ENCODE peak calls at places on chromosomes 16 and 17, in four cellular contexts. C, D, X and J are unnamed samples.

GRCh38 chr17:64507418-64507766 is 615 bp downstream of the CEP95 start:
- DNase-seq in X (no peak), C (no peak), D (peak), J (peak)

GRCh38 chr17:17783121-17783824 is 53.5 kb downstream of the SREBF1 start:
- DNase-seq in X (peak), C (peak), D (peak), J (no peak)

GRCh38 chr17:42760652-42761581 is at the start of gene RAMP2:
- DNase-seq in D (no peak), C (no peak), X (no peak), J (no peak)

GRCh38 chr17:37725601-37726146 is 19.2 kb downstream of the HNF1B start:
- DNase-seq in X (no peak), C (no peak), D (no peak), J (no peak)

GRCh38 chr17:48555616-48556533 is 11.0 kb upstream of the HOXB2 start:
- DNase-seq in X (no peak), D (no peak), C (peak), J (no peak)

GRCh38 chr17:58968662-58969061 is 138.0 kb downstream of the TRIM37 start:
- DNase-seq in X (no peak), C (no peak), D (no peak), J (no peak)

GRCh38 chr16:84840687-84841627 is 21.2 kb downstream of the CRISPLD2 start:
- DNase-seq in D (no peak), X (no peak), C (no peak), J (no peak)

GRCh38 chr17:50182783-50183438 is 17.1 kb downstream of the SGCA start:
- DNase-seq in D (no peak), X (no peak), C (no peak), J (no peak)

GRCh38 chr17:59508999-59509398 is 56.4 kb upstream of the DHX40 start:
- DNase-seq in D (no peak), C (no peak), X (no peak), J (no peak)

GRCh38 chr17:51435641-51436091 is 175.3 kb downstream of the UTP18 start:
- DNase-seq in X (no peak), D (peak), C (peak), J (peak)

GRCh38 chr16:85532147-85532546 is 81.0 kb upstream of the GSE1 start:
- DNase-seq in D (no peak), X (no peak), C (no peak), J (no peak)

GRCh38 chr17:12985431-12986285 is 32.2 kb downstream of the ELAC2 start:
- DNase-seq in D (no peak), C (no peak), X (no peak), J (no peak)

GRCh38 chr16:88665570-88665969 is 2.7 kb upstream of the MVD start:
- DNase-seq in X (no peak), C (no peak), D (no peak), J (no peak)

GRCh38 chr17:63697341-63698286 is 2.3 kb downstream of the LIMD2 start:
- DNase-seq in X (peak), D (no peak), C (peak), J (peak)

GRCh38 chr17:65554568-65555223 is 6.8 kb downstream of the AXIN2 start:
- DNase-seq in D (no peak), X (no peak), C (no peak), J (no peak)

GRCh38 chr17:40122466-40122943 is 734 bp downstream of the MSL1 start:
- DNase-seq in D (peak), C (peak), X (no peak), J (peak)

GRCh38 chr16:27232061-27232841 is 28.9 kb downstream of the KDM8 start:
- DNase-seq in C (no peak), X (peak), D (no peak), J (peak)

GRCh38 chr17:36705651-36706436 is 104.5 kb downstream of the MRM1 start:
- DNase-seq in X (no peak), D (peak), C (peak), J (peak)

GRCh38 chr17:64219571-64219970 is 43.5 kb downstream of the TEX2 start:
- DNase-seq in X (no peak), C (no peak), D (no peak), J (no peak)

GRCh38 chr17:79508291-79508716 is 102.5 kb downstream of the RBFOX3 start:
- DNase-seq in X (no peak), C (no peak), D (no peak), J (no peak)

GRCh38 chr17:75645889-75646625 is 12.8 kb downstream of the SMIM5 start:
- DNase-seq in D (peak), C (no peak), X (peak), J (peak)

GRCh38 chr16:86203557-86204275 is 304.8 kb downstream of the IRF8 start:
- DNase-seq in X (no peak), C (no peak), D (no peak), J (no peak)

GRCh38 chr17:2980211-2980903 is 83.0 kb downstream of the OR1D5 start:
- DNase-seq in D (no peak), C (no peak), X (no peak), J (no peak)

GRCh38 chr16:180921-181667 is 835 bp downstream of the HBQ1 start:
- DNase-seq in C (peak), X (peak), D (peak), J (peak)

GRCh38 chr17:49269356-49269755 is 38.8 kb upstream of the PHOSPHO1 start:
- DNase-seq in X (no peak), D (no peak), C (no peak), J (no peak)

GRCh38 chr17:68198931-68199836 is 48.7 kb upstream of the AMZ2 start:
- DNase-seq in D (peak), X (no peak), C (no peak), J (no peak)

GRCh38 chr16:72122916-72123315 is 29.3 kb downstream of the DHX38 start:
- DNase-seq in X (no peak), D (no peak), C (no peak), J (no peak)

GRCh38 chr17:488993-489757 is 136.6 kb upstream of the RPH3AL start:
- DNase-seq in X (no peak), D (no peak), C (peak), J (no peak)

GRCh38 chr17:28763804-28764266 is 20.0 kb downstream of the TRAF4 start:
- DNase-seq in D (no peak), X (no peak), C (peak), J (peak)
- TF ChIP-seq SPI1 in D (no peak), X (no peak), C (no peak), J (no peak)

GRCh38 chr16:11572301-11572995 is 14.3 kb downstream of the LITAF start:
- DNase-seq in C (no peak), D (no peak), X (no peak), J (no peak)
- TF ChIP-seq SPI1 in C (no peak), D (no peak), X (no peak), J (no peak)

DNA sequence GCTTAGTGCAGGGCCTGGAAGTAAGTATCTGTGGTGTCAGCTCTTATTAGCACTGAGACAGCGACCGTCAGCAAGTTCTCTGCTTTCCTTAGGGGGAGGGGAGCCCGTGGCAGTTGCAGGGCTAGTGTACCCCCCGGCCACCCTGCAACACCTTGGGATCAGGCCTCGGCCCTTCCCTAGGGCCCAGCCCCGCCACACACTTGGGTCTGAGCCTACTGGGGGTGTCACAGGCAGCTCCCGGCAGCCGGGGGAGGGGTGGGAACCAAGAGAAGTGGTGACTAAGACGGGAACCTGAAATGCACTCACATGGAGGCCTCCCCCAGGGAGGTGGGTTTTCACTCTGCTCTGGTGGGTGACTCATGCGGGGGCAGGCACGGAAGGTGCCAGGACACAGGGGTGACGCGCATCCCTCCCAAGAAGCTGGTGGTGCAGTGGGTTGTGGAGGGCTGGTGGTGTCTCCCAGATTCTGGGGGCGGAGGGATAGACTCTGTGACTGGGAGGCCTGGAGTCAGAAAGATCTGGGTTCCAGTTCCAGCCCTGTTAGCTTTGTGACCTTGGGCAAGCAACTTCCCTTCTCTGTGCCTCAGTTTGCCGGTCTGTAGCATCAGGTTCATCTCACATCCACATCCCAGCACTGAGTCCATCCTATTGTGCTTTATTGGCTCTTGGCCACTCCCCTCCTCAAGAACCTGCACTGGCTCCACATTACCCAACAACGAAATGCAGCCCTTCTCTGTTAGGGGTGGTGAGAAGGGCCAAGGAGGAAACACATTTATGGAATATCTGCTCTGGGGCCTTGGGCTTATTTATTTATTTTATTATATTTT is 44.5 kb downstream of the LAT start:
- DNase-seq in C (peak), X (no peak), D (no peak), J (no peak)
- TF ChIP-seq SPI1 in C (no peak), X (no peak), D (no peak), J (no peak)

GRCh38 chr16:7545251-7545650 is 212.6 kb downstream of the RBFOX1 start:
- DNase-seq in X (no peak), C (no peak), D (no peak), J (no peak)

GRCh38 chr16:7550096-7550495 is 217.5 kb downstream of the RBFOX1 start:
- DNase-seq in C (no peak), D (no peak), X (no peak), J (no peak)

GRCh38 chr16:7548796-7549318 is 216.2 kb downstream of the RBFOX1 start:
- DNase-seq in C (no peak), X (no peak), D (no peak), J (no peak)

GRCh38 chr16:7547736-7548135 is 215.1 kb downstream of the RBFOX1 start:
- DNase-seq in D (no peak), X (no peak), C (no peak), J (no peak)
- TF ChIP-seq SPI1 in D (no peak), X (no peak), C (no peak), J (no peak)

GRCh38 chr17:7803981-7804380 is 30.0 kb upstream of the KDM6B start:
- DNase-seq in X (no peak), D (no peak), C (no peak), J (no peak)
- TF ChIP-seq SPI1 in X (no peak), D (no peak), C (no peak), J (no peak)

DNA sequence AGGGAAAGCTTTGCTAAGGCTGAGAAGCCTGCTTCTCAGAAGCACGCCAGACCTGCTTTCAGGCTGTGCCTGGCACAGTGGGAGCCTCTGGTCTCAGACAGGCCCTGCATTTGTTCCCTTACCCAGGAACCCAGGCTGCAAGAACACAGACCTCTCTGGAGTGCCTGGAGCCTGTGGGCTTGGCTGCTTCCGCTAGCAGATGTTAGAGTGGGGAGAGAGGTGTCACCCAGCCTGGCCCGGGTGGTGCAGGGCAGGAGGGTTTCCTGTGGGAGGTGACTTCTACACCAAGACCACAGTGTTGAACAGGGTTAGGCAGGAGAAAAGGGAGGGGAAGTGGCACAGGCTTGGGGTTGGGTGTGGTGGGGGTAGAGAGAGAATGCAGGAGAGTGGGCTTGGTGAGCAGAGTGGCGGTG is 35.8 kb upstream of the ADGRG1 start:
- DNase-seq in D (no peak), X (no peak), C (no peak), J (peak)
- TF ChIP-seq SPI1 in D (no peak), X (peak), C (no peak), J (peak)

DNA sequence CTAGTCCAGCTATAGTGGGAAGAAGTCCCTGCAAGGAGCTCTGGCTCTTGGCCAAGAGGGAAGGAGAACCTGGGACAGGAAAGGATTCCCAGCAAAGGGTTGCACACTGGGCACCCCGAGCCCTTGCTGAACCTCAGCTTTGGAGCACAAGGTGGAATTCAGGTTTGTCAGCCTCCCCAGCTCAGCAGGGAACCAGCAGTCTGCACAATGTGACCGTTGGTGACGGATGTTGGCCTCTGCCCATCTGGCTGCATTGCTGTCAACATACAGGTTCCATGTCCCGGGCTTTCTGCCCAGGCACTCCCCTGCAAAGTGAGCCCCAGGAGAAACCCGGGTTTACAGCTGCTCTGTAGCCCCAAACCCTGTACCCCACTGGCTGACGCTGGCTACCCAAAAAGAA is 6.7 kb downstream of the RPRML start:
- DNase-seq in X (no peak), D (no peak), C (no peak), J (no peak)
- TF ChIP-seq SPI1 in X (no peak), D (no peak), C (no peak), J (no peak)

DNA sequence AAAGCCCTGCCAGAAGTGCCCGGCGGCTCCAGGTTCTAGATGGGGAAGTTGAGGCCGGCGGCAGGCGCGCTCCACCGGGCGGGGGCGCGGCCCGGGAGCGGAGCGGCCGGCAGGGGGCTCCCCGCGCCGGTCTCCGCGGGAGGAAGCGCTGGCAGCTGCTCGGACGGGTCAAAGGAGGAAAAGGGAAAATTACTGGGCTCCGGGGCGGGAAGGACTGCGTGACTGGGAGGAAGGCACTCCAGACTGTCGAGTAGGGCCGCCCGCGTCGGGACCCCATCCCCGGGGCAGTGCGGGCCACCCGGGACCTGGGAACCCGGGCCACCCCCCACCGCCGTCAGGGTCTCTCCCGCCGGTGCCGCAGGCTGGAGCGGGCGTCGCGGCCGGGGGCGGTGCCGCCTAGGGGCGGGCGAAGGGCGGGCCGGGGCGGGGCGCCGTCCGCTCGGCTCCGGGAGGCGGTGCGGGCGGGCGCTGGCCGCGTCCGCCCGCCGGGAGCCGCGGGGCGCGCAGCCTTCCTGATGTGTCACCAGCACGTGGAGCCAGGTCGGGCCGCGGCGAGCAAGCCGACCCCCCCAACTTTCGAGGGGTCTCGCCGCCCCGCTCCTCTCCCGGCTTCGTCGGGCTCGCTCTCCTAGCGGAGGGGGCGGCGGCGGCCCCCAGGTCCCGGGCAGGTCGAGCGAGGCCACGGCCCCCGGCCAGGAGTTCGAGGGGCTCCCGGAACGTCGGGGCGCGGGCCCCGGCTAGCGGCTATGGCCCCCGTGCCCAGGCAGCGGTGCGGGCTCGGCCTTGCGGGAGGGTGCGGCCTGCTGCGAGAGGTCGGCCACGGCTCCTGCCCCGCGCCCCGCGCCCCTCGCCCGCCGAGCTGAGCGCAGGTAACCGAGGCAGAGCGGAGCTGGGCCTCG is 167.5 kb downstream of the RAB11FIP4 start:
- DNase-seq in C (peak), D (peak), X (no peak), J (peak)
- TF ChIP-seq SPI1 in C (peak), D (peak), X (peak), J (peak)

DNA sequence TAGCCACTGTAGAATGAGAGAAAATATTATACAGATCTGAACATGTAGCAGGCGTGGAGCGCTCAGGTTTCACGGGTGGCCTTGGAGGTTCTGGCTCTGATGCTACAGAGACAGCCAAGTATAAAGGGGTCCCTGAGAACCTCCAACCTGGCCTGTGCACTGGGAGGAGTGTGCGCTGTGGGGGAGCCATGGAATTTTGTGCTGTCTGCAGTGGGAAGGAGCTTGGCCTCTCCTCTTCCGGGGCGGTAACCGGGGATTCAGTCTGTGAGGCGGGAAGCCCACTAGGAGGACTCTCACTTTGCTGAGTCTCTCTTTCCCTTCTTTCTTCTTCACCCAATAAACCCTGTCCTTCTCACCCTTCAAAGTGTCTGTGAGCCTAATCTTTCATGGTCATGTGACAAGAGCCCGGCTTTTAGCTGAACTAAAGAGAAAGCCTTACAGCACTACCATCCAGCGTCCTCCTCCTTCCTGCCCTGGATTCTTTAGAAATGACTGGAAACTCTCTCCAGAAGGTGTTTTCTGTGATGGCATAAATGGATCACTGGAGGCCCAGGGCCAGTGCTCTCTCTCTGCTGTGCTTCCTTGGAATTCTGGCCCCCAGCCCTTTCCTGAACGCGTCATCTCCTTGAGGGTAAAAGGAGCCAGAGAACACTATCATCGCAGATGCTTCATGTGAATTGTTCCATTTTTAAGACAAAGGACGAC is 232.1 kb upstream of the CACNG5 start:
- DNase-seq in D (no peak), X (no peak), C (no peak), J (no peak)
- TF ChIP-seq SPI1 in D (no peak), X (no peak), C (no peak), J (no peak)